ENCODE peak calls at places on chromosomes 5 and 9, in five cellular contexts. One of them, this sample, is unnamed.

GRCh38 chr5:157166164-157166493 is at the start of gene GARIN3:
- DNase-seq in epithelial cell of esophagus: no peak
- DNase-seq in WERI-Rb-1: no peak
- DNase-seq in HFFc6: no peak
- DNase-seq in mucosa of descending colon: no peak
- DNase-seq in this sample: no peak

GRCh38 chr5:67960939-67961338 is 254.6 kb upstream of the PIK3R1 start:
- DNase-seq in WERI-Rb-1: no peak
- DNase-seq in epithelial cell of esophagus: peak
- DNase-seq in mucosa of descending colon: no peak
- DNase-seq in HFFc6: no peak
- DNase-seq in this sample: no peak

GRCh38 chr5:40799248-40799647 is 1.1 kb upstream of the PRKAA1 start:
- DNase-seq in HFFc6: no peak
- DNase-seq in mucosa of descending colon: no peak
- DNase-seq in WERI-Rb-1: no peak
- DNase-seq in epithelial cell of esophagus: no peak
- DNase-seq in this sample: no peak

GRCh38 chr5:133244242-133244641 is 192.4 kb downstream of the HSPA4 start:
- DNase-seq in HFFc6: no peak
- DNase-seq in mucosa of descending colon: no peak
- DNase-seq in WERI-Rb-1: no peak
- DNase-seq in epithelial cell of esophagus: peak
- DNase-seq in this sample: no peak

GRCh38 chr9:16154570-16155078 is 601.8 kb downstream of the CCDC171 start:
- DNase-seq in mucosa of descending colon: peak
- DNase-seq in HFFc6: no peak
- DNase-seq in WERI-Rb-1: peak
- DNase-seq in epithelial cell of esophagus: peak
- DNase-seq in this sample: peak

GRCh38 chr5:175710361-175710760 is 52.5 kb downstream of the HRH2 start:
- DNase-seq in epithelial cell of esophagus: no peak
- DNase-seq in mucosa of descending colon: no peak
- DNase-seq in WERI-Rb-1: no peak
- DNase-seq in HFFc6: no peak
- DNase-seq in this sample: no peak

GRCh38 chr5:17224858-17225436 is 7.5 kb downstream of the BASP1 start:
- DNase-seq in HFFc6: peak
- DNase-seq in mucosa of descending colon: no peak
- DNase-seq in WERI-Rb-1: no peak
- DNase-seq in epithelial cell of esophagus: peak
- DNase-seq in this sample: no peak

GRCh38 chr5:154977409-154977808 is 36.1 kb upstream of the KIF4B start:
- DNase-seq in HFFc6: peak
- DNase-seq in WERI-Rb-1: no peak
- DNase-seq in epithelial cell of esophagus: peak
- DNase-seq in mucosa of descending colon: no peak
- DNase-seq in this sample: no peak

GRCh38 chr9:136614372-136614922 is 48.3 kb upstream of the EGFL7 start:
- DNase-seq in WERI-Rb-1: peak
- DNase-seq in epithelial cell of esophagus: no peak
- DNase-seq in HFFc6: peak
- DNase-seq in mucosa of descending colon: peak
- DNase-seq in this sample: no peak

GRCh38 chr9:136665111-136665703 is 2.5 kb downstream of the EGFL7 start:
- DNase-seq in HFFc6: no peak
- DNase-seq in epithelial cell of esophagus: no peak
- DNase-seq in WERI-Rb-1: peak
- DNase-seq in mucosa of descending colon: no peak
- DNase-seq in this sample: no peak

GRCh38 chr9:128152781-128153116 is 3.5 kb downstream of the LCN2 start:
- DNase-seq in epithelial cell of esophagus: no peak
- DNase-seq in WERI-Rb-1: no peak
- DNase-seq in HFFc6: no peak
- DNase-seq in mucosa of descending colon: peak
- DNase-seq in this sample: no peak

GRCh38 chr5:59036274-59036961 is 453.5 kb downstream of the RAB3C start:
- DNase-seq in HFFc6: peak
- DNase-seq in epithelial cell of esophagus: peak
- DNase-seq in mucosa of descending colon: no peak
- DNase-seq in WERI-Rb-1: no peak
- DNase-seq in this sample: no peak

GRCh38 chr5:43386960-43387362 is 25.2 kb downstream of the CCL28 start:
- DNase-seq in WERI-Rb-1: no peak
- DNase-seq in epithelial cell of esophagus: peak
- DNase-seq in HFFc6: no peak
- DNase-seq in mucosa of descending colon: no peak
- DNase-seq in this sample: no peak

GRCh38 chr5:61603211-61603908 is 271.3 kb downstream of the ZSWIM6 start:
- DNase-seq in mucosa of descending colon: no peak
- DNase-seq in epithelial cell of esophagus: peak
- DNase-seq in HFFc6: no peak
- DNase-seq in WERI-Rb-1: no peak
- DNase-seq in this sample: no peak

GRCh38 chr9:112905084-112905483 is 14.4 kb upstream of the SLC46A2 start:
- DNase-seq in epithelial cell of esophagus: no peak
- DNase-seq in WERI-Rb-1: no peak
- DNase-seq in HFFc6: no peak
- DNase-seq in mucosa of descending colon: no peak
- DNase-seq in this sample: no peak

GRCh38 chr5:172683264-172683663 is 42.2 kb downstream of the NEURL1B start:
- DNase-seq in HFFc6: no peak
- DNase-seq in WERI-Rb-1: no peak
- DNase-seq in epithelial cell of esophagus: no peak
- DNase-seq in mucosa of descending colon: peak
- DNase-seq in this sample: no peak

GRCh38 chr5:16693879-16694278 is 77.1 kb upstream of the RETREG1 start:
- DNase-seq in epithelial cell of esophagus: no peak
- DNase-seq in mucosa of descending colon: no peak
- DNase-seq in WERI-Rb-1: no peak
- DNase-seq in HFFc6: no peak
- DNase-seq in this sample: no peak

This sample was measured in NCI-H1930.